ENCODE peak calls at places on chromosome 1, in five cellular contexts. P is activated gamma-delta T cell treated with Interleukin-2 at 50 U/mL for 16 hours, G is GM04504, A is WTC11, N is tibial nerve. Q is an unnamed sample.

GRCh38 chr1:107949467-107950253 is 15.3 kb downstream of the VAV3 start:
- DNase-seq in P (no peak), G (no peak), A (no peak), N (no peak), Q (no peak)

GRCh38 chr1:225896937-225897549 is 8.1 kb upstream of the LEFTY1 start:
- DNase-seq in P (peak), G (no peak), A (no peak), N (no peak), Q (no peak)

GRCh38 chr1:226417350-226417749 is 9.5 kb upstream of the PARP1 start:
- DNase-seq in P (no peak), G (no peak), A (no peak), N (no peak), Q (no peak)

GRCh38 chr1:207941664-207942063 is 30.7 kb upstream of the CD34 start:
- DNase-seq in P (no peak), G (no peak), A (no peak), N (peak), Q (peak)

GRCh38 chr1:30284728-30285460 is 438.5 kb downstream of the MATN1 start:
- DNase-seq in P (no peak), G (no peak), A (no peak), N (no peak), Q (no peak)

GRCh38 chr1:161350666-161351065 is 17.0 kb downstream of the CFAP126 start:
- DNase-seq in P (no peak), G (no peak), A (no peak), N (no peak), Q (no peak)

GRCh38 chr1:230976825-230977747 is 1.6 kb downstream of the TTC13 start:
- DNase-seq in P (peak), G (no peak), A (no peak), N (no peak), Q (no peak)

GRCh38 chr1:118485757-118486156 is 300.7 kb upstream of the SPAG17 start:
- DNase-seq in P (no peak), G (no peak), A (no peak), N (no peak), Q (no peak)

GRCh38 chr1:183730107-183730724 is 74.7 kb upstream of the RGL1 start:
- DNase-seq in P (no peak), G (no peak), A (no peak), N (no peak), Q (no peak)

GRCh38 chr1:172134087-172134731 is 286.3 kb upstream of the C1orf105 start:
- DNase-seq in P (no peak), G (no peak), A (no peak), N (no peak), Q (no peak)

GRCh38 chr1:66502084-66502483 is 31.9 kb upstream of the SGIP1 start:
- DNase-seq in P (no peak), G (no peak), A (no peak), N (no peak), Q (no peak)

GRCh38 chr1:42922687-42923366 is 35.8 kb downstream of the SLC2A1 start:
- DNase-seq in P (peak), G (no peak), A (peak), N (no peak), Q (peak)

GRCh38 chr1:65343286-65343685 is 33.9 kb downstream of the DNAJC6 start:
- DNase-seq in P (no peak), G (peak), A (no peak), N (no peak), Q (no peak)

Q was measured in caudate nucleus.